ENCODE peak calls at places on chromosomes 13 and 19, in six cellular contexts. Z is breast epithelium, W is GM12878, G is suprapubic skin, E is stomach, R is sigmoid colon. L is an unnamed sample.

GRCh38 chr19:42032428-42032827 is 37.6 kb downstream of the GRIK5 start:
- DNase-seq in Z (no peak), W (no peak), G (no peak), E (no peak), R (no peak), L (no peak)

GRCh38 chr13:25687622-25688225 is 315.9 kb downstream of the ATP8A2 start:
- DNase-seq in Z (no peak), W (no peak), G (no peak), E (no peak), R (no peak), L (no peak)

GRCh38 chr19:19531951-19532805 is 3.5 kb downstream of the YJEFN3 start:
- DNase-seq in Z (peak; percentile 62), W (no peak), G (peak; percentile 94), E (peak; percentile 92), R (peak; percentile 88), L (no peak)

GRCh38 chr19:50722248-50723013 is 733 bp upstream of the CLEC11A start:
- DNase-seq in Z (no peak), W (no peak), G (no peak), E (no peak), R (peak; percentile 67), L (no peak)

GRCh38 chr13:51814825-51815650 is 11.1 kb upstream of the DHRS12 start:
- DNase-seq in Z (peak; percentile 46), W (no peak), G (no peak), E (peak; percentile 78), R (peak; percentile 78), L (no peak)

GRCh38 chr13:21033224-21033855 is 28.0 kb downstream of the LATS2 start:
- DNase-seq in Z (peak; percentile 82), W (no peak), G (no peak), E (peak; percentile 69), R (peak; percentile 89), L (no peak)

GRCh38 chr13:99124046-99124400 is 76.6 kb upstream of the UBAC2 start:
- DNase-seq in Z (no peak), W (no peak), G (no peak), E (no peak), R (no peak), L (no peak)

GRCh38 chr13:111505175-111505777 is 184.8 kb downstream of the TEX29 start:
- DNase-seq in Z (no peak), W (no peak), G (peak; percentile 28), E (peak; percentile 25), R (no peak), L (no peak)

GRCh38 chr13:82976499-82976898 is 905.8 kb downstream of the SLITRK1 start:
- DNase-seq in Z (no peak), W (no peak), G (no peak), E (no peak), R (no peak), L (no peak)

GRCh38 chr19:2251577-2252480 is 2.7 kb downstream of the AMH start:
- DNase-seq in Z (no peak), W (no peak), G (no peak), E (no peak), R (no peak), L (no peak)

GRCh38 chr13:69856331-69856730 is 251.3 kb upstream of the ATXN8OS start:
- DNase-seq in Z (no peak), W (no peak), G (no peak), E (no peak), R (no peak), L (no peak)

GRCh38 chr13:73842621-73843020 is 291.6 kb downstream of the KLF12 start:
- DNase-seq in Z (no peak), W (no peak), G (no peak), E (no peak), R (no peak), L (no peak)

GRCh38 chr19:51123381-51124186 is 1.1 kb upstream of the SIGLEC9 start:
- DNase-seq in Z (no peak), W (no peak), G (no peak), E (peak; percentile 50), R (peak; percentile 72), L (no peak)

GRCh38 chr19:3135961-3136683 is at the start of gene GNA15:
- DNase-seq in Z (peak; percentile 53), W (no peak), G (no peak), E (peak; percentile 61), R (no peak), L (no peak)

GRCh38 chr13:36332986-36333385 is 13.2 kb downstream of the SPART start:
- DNase-seq in Z (no peak), W (no peak), G (no peak), E (no peak), R (no peak), L (no peak)

GRCh38 chr19:4229179-4229931 is at the start of gene EBI3:
- DNase-seq in Z (no peak), W (peak; percentile 88), G (no peak), E (no peak), R (no peak), L (no peak)

GRCh38 chr13:21719463-21719862 is 48.6 kb downstream of the FGF9 start:
- DNase-seq in Z (no peak), W (no peak), G (no peak), E (no peak), R (no peak), L (no peak)

GRCh38 chr13:73803997-73804396 is 330.2 kb downstream of the KLF12 start:
- DNase-seq in Z (no peak), W (no peak), G (no peak), E (no peak), R (no peak), L (no peak)

GRCh38 chr13:40672310-40673060 is 6.0 kb upstream of the FOXO1 start:
- DNase-seq in Z (no peak), W (no peak), G (no peak), E (no peak), R (no peak), L (no peak)
- TF ChIP-seq POLR2AphosphoS5 in Z (no peak), W (no peak), G (no peak), E (no peak), R (no peak), L (no peak)

GRCh38 chr19:47682939-47683338 is 30.3 kb upstream of the EHD2 start:
- DNase-seq in Z (no peak), W (no peak), G (no peak), E (peak; percentile 71), R (no peak), L (no peak)

GRCh38 chr19:47681936-47682335 is 31.3 kb upstream of the EHD2 start:
- DNase-seq in Z (no peak), W (no peak), G (no peak), E (no peak), R (no peak), L (no peak)

GRCh38 chr19:47680858-47681332 is 32.3 kb upstream of the EHD2 start:
- DNase-seq in Z (no peak), W (no peak), G (no peak), E (no peak), R (no peak), L (no peak)

GRCh38 chr19:47679922-47680857 is 33.0 kb upstream of the EHD2 start:
- DNase-seq in Z (no peak), W (no peak), G (no peak), E (no peak), R (no peak), L (no peak)

DNA sequence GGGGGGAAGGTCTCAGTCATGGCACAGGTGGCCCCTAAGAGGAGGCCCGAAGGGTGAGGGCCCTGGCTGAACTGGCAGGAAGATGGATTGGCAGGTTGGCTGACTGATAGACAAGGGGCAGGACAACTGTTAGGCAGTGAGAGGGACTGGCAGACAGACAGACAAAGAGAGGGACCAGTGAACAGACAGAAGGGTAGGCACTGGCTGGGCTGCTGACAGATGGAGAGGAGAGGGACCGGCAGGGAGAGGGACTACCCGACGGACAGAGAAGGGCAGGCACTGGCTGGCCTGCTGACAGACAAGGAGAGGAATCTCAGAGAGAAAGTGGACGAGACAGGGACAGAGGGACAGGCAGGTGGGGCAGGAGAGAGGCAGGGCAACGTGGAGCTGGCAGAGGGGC is 31.8 kb upstream of the EHD2 start:
- DNase-seq in Z (no peak), W (no peak), G (no peak), E (no peak), R (no peak), L (no peak)
- H3K36me3 ChIP-seq in Z (peaks cover 10% of the 10 kb centered on the region), W (peaks cover 7% of the 10 kb centered on the region), G (peaks cover 73% of the 10 kb centered on the region), E (peaks cover 84% of the 10 kb centered on the region), R (peaks cover 19% of the 10 kb centered on the region), L (no peaks in the 10 kb centered on the region)

GRCh38 chr13:106121173-106121754 is 414.2 kb downstream of the EFNB2 start:
- DNase-seq in Z (no peak), W (no peak), G (no peak), E (no peak), R (no peak), L (no peak)
- H3K4me3 ChIP-seq in Z (no peak overlapping the region), W (no peak overlapping the region), G (no peak overlapping the region), E (no peak overlapping the region), R (no peak overlapping the region), L (no peak overlapping the region)

GRCh38 chr19:23395041-23395721 is at the start of gene ZNF91:
- DNase-seq in Z (peak; percentile 97), W (peak; percentile 85), G (peak; percentile 98), E (peak; percentile 96), R (peak; percentile 98), L (no peak)
- TF ChIP-seq POLR2AphosphoS5 in Z (peak; percentile 92), W (peak; percentile 98), G (no peak), E (peak; percentile 92), R (peak; percentile 95), L (peak; percentile 96)